ENCODE peak calls at places on chromosome 10, in six cellular contexts. One of them, this sample, is unnamed.

GRCh38 chr10:28678687-28679457 is 1.6 kb downstream of the BAMBI start:
- DNase-seq in WTC11: no peak
- DNase-seq in breast epithelium: no peak
- DNase-seq in upper lobe of right lung: no peak
- DNase-seq in CD4-positive, alpha-beta T cell: no peak
- DNase-seq in fibroblast of pulmonary artery: peak; percentile 31
- DNase-seq in this sample: no peak

GRCh38 chr10:71433116-71433982 is 36.6 kb downstream of the CDH23 start:
- DNase-seq in CD4-positive, alpha-beta T cell: peak; percentile 8
- DNase-seq in breast epithelium: no peak
- DNase-seq in upper lobe of right lung: no peak
- DNase-seq in fibroblast of pulmonary artery: no peak
- DNase-seq in WTC11: no peak
- DNase-seq in this sample: no peak

GRCh38 chr10:100333821-100334469 is 3.9 kb upstream of the PKD2L1 start:
- DNase-seq in breast epithelium: no peak
- DNase-seq in WTC11: no peak
- DNase-seq in fibroblast of pulmonary artery: no peak
- DNase-seq in upper lobe of right lung: no peak
- DNase-seq in CD4-positive, alpha-beta T cell: no peak
- DNase-seq in this sample: no peak

GRCh38 chr10:33107953-33108352 is 149.9 kb upstream of the ITGB1 start:
- DNase-seq in fibroblast of pulmonary artery: no peak
- DNase-seq in upper lobe of right lung: no peak
- DNase-seq in CD4-positive, alpha-beta T cell: no peak
- DNase-seq in WTC11: no peak
- DNase-seq in breast epithelium: no peak
- DNase-seq in this sample: no peak

GRCh38 chr10:43124574-43125273 is 13.5 kb upstream of the CSGALNACT2 start:
- DNase-seq in breast epithelium: no peak
- DNase-seq in fibroblast of pulmonary artery: no peak
- DNase-seq in upper lobe of right lung: no peak
- DNase-seq in WTC11: no peak
- DNase-seq in CD4-positive, alpha-beta T cell: no peak
- DNase-seq in this sample: no peak

GRCh38 chr10:110209399-110209925 is 2.1 kb downstream of the MXI1 start:
- DNase-seq in upper lobe of right lung: peak; percentile 74
- DNase-seq in breast epithelium: peak; percentile 74
- DNase-seq in CD4-positive, alpha-beta T cell: peak; percentile 75
- DNase-seq in fibroblast of pulmonary artery: peak; percentile 69
- DNase-seq in WTC11: peak; percentile 49
- DNase-seq in this sample: peak; percentile 70

GRCh38 chr10:119542357-119542989 is at the start of gene RGS10:
- DNase-seq in upper lobe of right lung: peak; percentile 89
- DNase-seq in breast epithelium: peak; percentile 52
- DNase-seq in WTC11: peak; percentile 63
- DNase-seq in CD4-positive, alpha-beta T cell: peak; percentile 88
- DNase-seq in fibroblast of pulmonary artery: peak; percentile 69
- DNase-seq in this sample: peak; percentile 74

GRCh38 chr10:26733750-26734568 is 36.5 kb downstream of the PDSS1 start:
- DNase-seq in upper lobe of right lung: no peak
- DNase-seq in CD4-positive, alpha-beta T cell: no peak
- DNase-seq in breast epithelium: peak; percentile 59
- DNase-seq in fibroblast of pulmonary artery: no peak
- DNase-seq in WTC11: no peak
- DNase-seq in this sample: no peak

GRCh38 chr10:14839305-14839695 is 1.2 kb downstream of the HSPA14 start:
- DNase-seq in fibroblast of pulmonary artery: peak; percentile 11
- DNase-seq in WTC11: no peak
- DNase-seq in upper lobe of right lung: no peak
- DNase-seq in CD4-positive, alpha-beta T cell: no peak
- DNase-seq in breast epithelium: no peak
- DNase-seq in this sample: no peak

GRCh38 chr10:129764011-129764900 is 199.8 kb downstream of the EBF3 start:
- DNase-seq in WTC11: peak; percentile 5
- DNase-seq in CD4-positive, alpha-beta T cell: peak; percentile 26
- DNase-seq in upper lobe of right lung: peak; percentile 34
- DNase-seq in fibroblast of pulmonary artery: no peak
- DNase-seq in breast epithelium: peak; percentile 4
- DNase-seq in this sample: no peak

GRCh38 chr10:84258034-84258695 is 13.3 kb downstream of the RGR start:
- DNase-seq in WTC11: no peak
- DNase-seq in upper lobe of right lung: no peak
- DNase-seq in fibroblast of pulmonary artery: no peak
- DNase-seq in CD4-positive, alpha-beta T cell: no peak
- DNase-seq in breast epithelium: no peak
- DNase-seq in this sample: no peak

GRCh38 chr10:10973310-10973709 is 44.4 kb upstream of the CELF2 start:
- DNase-seq in CD4-positive, alpha-beta T cell: no peak
- DNase-seq in WTC11: no peak
- DNase-seq in upper lobe of right lung: no peak
- DNase-seq in fibroblast of pulmonary artery: no peak
- DNase-seq in breast epithelium: no peak
- DNase-seq in this sample: no peak

GRCh38 chr10:100826983-100827818 is 81.8 kb downstream of the PAX2 start:
- DNase-seq in WTC11: peak; percentile 59
- DNase-seq in CD4-positive, alpha-beta T cell: peak; percentile 44
- DNase-seq in upper lobe of right lung: no peak
- DNase-seq in fibroblast of pulmonary artery: no peak
- DNase-seq in breast epithelium: no peak
- DNase-seq in this sample: peak; percentile 55

GRCh38 chr10:91076991-91077548 is 143.4 kb upstream of the PCGF5 start:
- DNase-seq in fibroblast of pulmonary artery: no peak
- DNase-seq in WTC11: no peak
- DNase-seq in CD4-positive, alpha-beta T cell: no peak
- DNase-seq in breast epithelium: no peak
- DNase-seq in upper lobe of right lung: no peak
- DNase-seq in this sample: no peak

GRCh38 chr10:87101996-87102395 is 7.0 kb downstream of the SHLD2 start:
- DNase-seq in CD4-positive, alpha-beta T cell: no peak
- DNase-seq in breast epithelium: no peak
- DNase-seq in upper lobe of right lung: no peak
- DNase-seq in fibroblast of pulmonary artery: no peak
- DNase-seq in WTC11: no peak
- DNase-seq in this sample: no peak

GRCh38 chr10:28535846-28536245 is 2.9 kb downstream of the WAC start:
- DNase-seq in breast epithelium: no peak
- DNase-seq in WTC11: no peak
- DNase-seq in upper lobe of right lung: no peak
- DNase-seq in fibroblast of pulmonary artery: no peak
- DNase-seq in CD4-positive, alpha-beta T cell: no peak
- DNase-seq in this sample: no peak

GRCh38 chr10:35246770-35247343 is 89.5 kb upstream of the CCNY start:
- DNase-seq in CD4-positive, alpha-beta T cell: no peak
- DNase-seq in fibroblast of pulmonary artery: no peak
- DNase-seq in WTC11: no peak
- DNase-seq in breast epithelium: no peak
- DNase-seq in upper lobe of right lung: no peak
- DNase-seq in this sample: no peak

GRCh38 chr10:61108880-61109279 is 164.9 kb upstream of the RHOBTB1 start:
- DNase-seq in upper lobe of right lung: no peak
- DNase-seq in breast epithelium: no peak
- DNase-seq in WTC11: no peak
- DNase-seq in fibroblast of pulmonary artery: no peak
- DNase-seq in CD4-positive, alpha-beta T cell: no peak
- DNase-seq in this sample: no peak

GRCh38 chr10:114519306-114519669 is 115.0 kb upstream of the AFAP1L2 start:
- DNase-seq in fibroblast of pulmonary artery: no peak
- DNase-seq in upper lobe of right lung: peak; percentile 76
- DNase-seq in WTC11: no peak
- DNase-seq in CD4-positive, alpha-beta T cell: no peak
- DNase-seq in breast epithelium: peak; percentile 82
- DNase-seq in this sample: no peak

GRCh38 chr10:86217386-86218080 is 149.1 kb downstream of the GRID1 start:
- DNase-seq in CD4-positive, alpha-beta T cell: no peak
- DNase-seq in breast epithelium: peak; percentile 22
- DNase-seq in upper lobe of right lung: no peak
- DNase-seq in fibroblast of pulmonary artery: no peak
- DNase-seq in WTC11: no peak
- DNase-seq in this sample: no peak

GRCh38 chr10:120069700-120070099 is 177.2 kb downstream of the SEC23IP start:
- DNase-seq in breast epithelium: no peak
- DNase-seq in WTC11: no peak
- DNase-seq in upper lobe of right lung: no peak
- DNase-seq in CD4-positive, alpha-beta T cell: no peak
- DNase-seq in fibroblast of pulmonary artery: no peak
- DNase-seq in this sample: no peak

GRCh38 chr10:84176351-84176750 is 2.8 kb downstream of the GPR15LG start:
- DNase-seq in WTC11: no peak
- DNase-seq in upper lobe of right lung: no peak
- DNase-seq in breast epithelium: no peak
- DNase-seq in CD4-positive, alpha-beta T cell: no peak
- DNase-seq in fibroblast of pulmonary artery: no peak
- DNase-seq in this sample: no peak

GRCh38 chr10:119680668-119681070 is 29.5 kb downstream of the BAG3 start:
- DNase-seq in CD4-positive, alpha-beta T cell: no peak
- DNase-seq in breast epithelium: peak; percentile 79
- DNase-seq in WTC11: no peak
- DNase-seq in fibroblast of pulmonary artery: no peak
- DNase-seq in upper lobe of right lung: no peak
- DNase-seq in this sample: no peak

GRCh38 chr10:81866753-81867152 is 8.2 kb upstream of the NRG3 start:
- DNase-seq in breast epithelium: no peak
- DNase-seq in fibroblast of pulmonary artery: peak; percentile 71
- DNase-seq in CD4-positive, alpha-beta T cell: no peak
- DNase-seq in upper lobe of right lung: no peak
- DNase-seq in WTC11: no peak
- DNase-seq in this sample: no peak

GRCh38 chr10:10367277-10367676 is 650.4 kb upstream of the CELF2 start:
- DNase-seq in fibroblast of pulmonary artery: no peak
- DNase-seq in CD4-positive, alpha-beta T cell: no peak
- DNase-seq in upper lobe of right lung: no peak
- DNase-seq in WTC11: no peak
- DNase-seq in breast epithelium: no peak
- DNase-seq in this sample: no peak

GRCh38 chr10:25336330-25336729 is 161.5 kb downstream of the GPR158 start:
- DNase-seq in fibroblast of pulmonary artery: no peak
- DNase-seq in breast epithelium: no peak
- DNase-seq in CD4-positive, alpha-beta T cell: no peak
- DNase-seq in upper lobe of right lung: no peak
- DNase-seq in WTC11: no peak
- DNase-seq in this sample: no peak

GRCh38 chr10:75201793-75202307 is 8.7 kb upstream of the VDAC2 start:
- DNase-seq in CD4-positive, alpha-beta T cell: no peak
- DNase-seq in WTC11: no peak
- DNase-seq in upper lobe of right lung: no peak
- DNase-seq in breast epithelium: no peak
- DNase-seq in fibroblast of pulmonary artery: no peak
- DNase-seq in this sample: no peak

GRCh38 chr10:93464826-93465388 is 17.2 kb downstream of the MYOF start:
- DNase-seq in upper lobe of right lung: no peak
- DNase-seq in CD4-positive, alpha-beta T cell: no peak
- DNase-seq in WTC11: no peak
- DNase-seq in breast epithelium: no peak
- DNase-seq in fibroblast of pulmonary artery: no peak
- DNase-seq in this sample: no peak

GRCh38 chr10:70478191-70479160 is at the start of gene PALD1:
- DNase-seq in upper lobe of right lung: peak; percentile 82
- DNase-seq in WTC11: peak; percentile 82
- DNase-seq in breast epithelium: peak; percentile 43
- DNase-seq in fibroblast of pulmonary artery: peak; percentile 5
- DNase-seq in CD4-positive, alpha-beta T cell: no peak
- DNase-seq in this sample: peak; percentile 62

DNA sequence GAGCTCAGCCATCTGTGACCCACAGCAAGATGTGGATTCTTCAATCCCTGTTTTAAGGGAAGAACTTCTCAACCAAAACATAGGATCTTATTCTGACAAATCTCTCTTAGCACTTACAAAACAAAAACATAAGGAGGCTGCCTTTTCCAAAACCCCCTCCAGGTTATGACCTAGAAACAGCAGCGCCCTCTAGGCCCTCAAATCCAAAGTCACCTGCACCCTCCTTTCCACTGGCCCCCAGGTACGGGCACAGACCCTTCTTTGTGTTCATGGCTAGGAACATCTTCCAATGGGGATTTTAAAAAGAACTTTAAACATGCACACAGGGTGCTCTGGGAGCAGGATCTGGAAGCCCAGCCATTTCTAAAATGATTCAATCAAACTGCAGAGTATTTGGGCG is 100.2 kb downstream of the FGFR2 start:
- DNase-seq in breast epithelium: no peak
- DNase-seq in fibroblast of pulmonary artery: no peak
- DNase-seq in CD4-positive, alpha-beta T cell: no peak
- DNase-seq in upper lobe of right lung: no peak
- DNase-seq in WTC11: peak; percentile 46
- DNase-seq in this sample: no peak
- TF ChIP-seq CTCF in breast epithelium: no peak
- TF ChIP-seq CTCF in fibroblast of pulmonary artery: no peak
- TF ChIP-seq CTCF in CD4-positive, alpha-beta T cell: no peak
- TF ChIP-seq CTCF in upper lobe of right lung: no peak
- TF ChIP-seq CTCF in WTC11: no peak
- TF ChIP-seq CTCF in this sample: no peak

GRCh38 chr10:12568391-12568790 is 219.0 kb downstream of the CAMK1D start:
- DNase-seq in breast epithelium: no peak
- DNase-seq in fibroblast of pulmonary artery: no peak
- DNase-seq in upper lobe of right lung: no peak
- DNase-seq in CD4-positive, alpha-beta T cell: no peak
- DNase-seq in WTC11: no peak
- DNase-seq in this sample: no peak
- TF ChIP-seq CTCF in breast epithelium: no peak
- TF ChIP-seq CTCF in fibroblast of pulmonary artery: no peak
- TF ChIP-seq CTCF in upper lobe of right lung: no peak
- TF ChIP-seq CTCF in CD4-positive, alpha-beta T cell: no peak
- TF ChIP-seq CTCF in WTC11: no peak
- TF ChIP-seq CTCF in this sample: no peak

GRCh38 chr10:117865945-117866344 is 180.8 kb downstream of the RAB11FIP2 start:
- DNase-seq in CD4-positive, alpha-beta T cell: no peak
- DNase-seq in upper lobe of right lung: no peak
- DNase-seq in WTC11: no peak
- DNase-seq in breast epithelium: no peak
- DNase-seq in fibroblast of pulmonary artery: no peak
- DNase-seq in this sample: no peak

GRCh38 chr10:117860135-117860534 is 186.6 kb downstream of the RAB11FIP2 start:
- DNase-seq in CD4-positive, alpha-beta T cell: no peak
- DNase-seq in WTC11: no peak
- DNase-seq in upper lobe of right lung: no peak
- DNase-seq in fibroblast of pulmonary artery: no peak
- DNase-seq in breast epithelium: no peak
- DNase-seq in this sample: no peak

DNA sequence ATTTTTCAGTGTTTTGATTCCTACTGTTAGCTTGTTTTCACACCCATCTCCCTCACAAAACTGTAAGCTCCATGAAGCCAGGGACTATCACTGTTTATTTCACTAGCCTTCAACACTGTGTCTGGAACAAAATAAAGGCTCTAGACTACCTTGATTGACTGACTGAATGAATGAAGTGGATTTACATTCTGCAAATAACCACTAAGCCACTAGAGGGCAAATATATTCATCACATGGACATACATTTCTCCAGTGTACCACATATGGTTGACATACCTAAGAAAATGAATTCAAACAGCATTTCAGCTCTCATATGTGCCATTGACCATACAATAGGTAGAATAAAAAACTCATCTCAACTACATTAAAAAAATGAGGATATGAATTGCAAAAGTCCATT is 185.9 kb downstream of the RAB11FIP2 start:
- DNase-seq in WTC11: no peak
- DNase-seq in upper lobe of right lung: no peak
- DNase-seq in CD4-positive, alpha-beta T cell: no peak
- DNase-seq in fibroblast of pulmonary artery: peak; percentile 25
- DNase-seq in breast epithelium: no peak
- DNase-seq in this sample: no peak
- TF ChIP-seq CTCF in WTC11: peak; percentile 33
- TF ChIP-seq CTCF in upper lobe of right lung: no peak
- TF ChIP-seq CTCF in CD4-positive, alpha-beta T cell: no peak
- TF ChIP-seq CTCF in fibroblast of pulmonary artery: peak; percentile 30
- TF ChIP-seq CTCF in breast epithelium: no peak
- TF ChIP-seq CTCF in this sample: peak; percentile 72

GRCh38 chr10:1360011-1360580 is 303.9 kb downstream of the WDR37 start:
- DNase-seq in fibroblast of pulmonary artery: no peak
- DNase-seq in CD4-positive, alpha-beta T cell: no peak
- DNase-seq in upper lobe of right lung: peak; percentile 59
- DNase-seq in breast epithelium: no peak
- DNase-seq in WTC11: peak; percentile 76
- DNase-seq in this sample: peak; percentile 46
- TF ChIP-seq CTCF in fibroblast of pulmonary artery: no peak
- TF ChIP-seq CTCF in CD4-positive, alpha-beta T cell: no peak
- TF ChIP-seq CTCF in upper lobe of right lung: no peak
- TF ChIP-seq CTCF in breast epithelium: no peak
- TF ChIP-seq CTCF in WTC11: peak; percentile 70
- TF ChIP-seq CTCF in this sample: peak; percentile 59